ENCODE peak calls at places on chromosomes 3 and 15, in ten cellular contexts. E is A549, D is GM12865, J is fibroblast of the aortic adventitia, U is prostate gland, N is body of pancreas, Z is upper lobe of left lung, F is cardiac muscle cell, O is fibroblast of pulmonary artery, M is esophagus squamous epithelium. A is an unnamed sample.

GRCh38 chr15:75786564-75786925 is 56.7 kb upstream of the UBE2Q2 start:
- DNase-seq in E (no peak), D (no peak), J (no peak), U (no peak), N (no peak), Z (no peak), F (no peak), O (no peak), M (no peak), A (no peak)

GRCh38 chr3:64588381-64588780 is 99.4 kb downstream of the ADAMTS9 start:
- DNase-seq in E (no peak), D (no peak), J (no peak), U (no peak), N (no peak), Z (no peak), F (no peak), O (no peak), M (no peak), A (no peak)

GRCh38 chr3:10228248-10228950 is 19.9 kb upstream of the TATDN2 start:
- DNase-seq in E (no peak), D (peak), J (no peak), U (no peak), N (no peak), Z (peak), F (no peak), O (peak), M (no peak), A (no peak)

GRCh38 chr15:40103124-40103858 is 5.4 kb downstream of the BMF start:
- DNase-seq in E (no peak), D (no peak), J (peak), U (peak), N (peak), Z (peak), F (peak), O (peak), M (no peak), A (peak)

GRCh38 chr3:123286308-123287023 is 84.7 kb downstream of the SEC22A start:
- DNase-seq in E (peak), D (peak), J (peak), U (no peak), N (peak), Z (no peak), F (peak), O (peak), M (no peak), A (peak)

GRCh38 chr3:127395663-127396320 is 107.9 kb upstream of the PRR20G start:
- DNase-seq in E (no peak), D (no peak), J (no peak), U (no peak), N (no peak), Z (no peak), F (no peak), O (no peak), M (no peak), A (no peak)

GRCh38 chr3:48795997-48796732 is 51.5 kb downstream of the PRKAR2A start:
- DNase-seq in E (no peak), D (no peak), J (no peak), U (no peak), N (peak), Z (peak), F (no peak), O (no peak), M (no peak), A (no peak)

GRCh38 chr15:70290708-70291107 is 193.0 kb upstream of the TLE3 start:
- DNase-seq in E (no peak), D (no peak), J (no peak), U (no peak), N (no peak), Z (no peak), F (no peak), O (no peak), M (no peak), A (no peak)

GRCh38 chr15:83205725-83206324 is 1.8 kb downstream of the HDGFL3 start:
- DNase-seq in E (no peak), D (peak), J (peak), U (no peak), N (no peak), Z (no peak), F (no peak), O (peak), M (no peak), A (peak)

GRCh38 chr3:66722675-66723074 is 221.9 kb upstream of the LRIG1 start:
- DNase-seq in E (no peak), D (no peak), J (peak), U (no peak), N (no peak), Z (peak), F (no peak), O (peak), M (no peak), A (no peak)

GRCh38 chr3:101778385-101779046 is 495 bp upstream of the NXPE3 start:
- DNase-seq in E (no peak), D (no peak), J (no peak), U (no peak), N (no peak), Z (no peak), F (no peak), O (no peak), M (no peak), A (no peak)

GRCh38 chr15:75452364-75452967 is 976 bp upstream of the SIN3A start:
- DNase-seq in E (peak), D (peak), J (peak), U (peak), N (peak), Z (peak), F (peak), O (peak), M (peak), A (peak)

GRCh38 chr15:58758141-58758540 is 8.6 kb upstream of the ADAM10 start:
- DNase-seq in E (no peak), D (peak), J (peak), U (no peak), N (no peak), Z (no peak), F (no peak), O (peak), M (no peak), A (no peak)

GRCh38 chr3:113255100-113255853 is 43.9 kb downstream of the BOC start:
- DNase-seq in E (no peak), D (no peak), J (no peak), U (no peak), N (no peak), Z (no peak), F (no peak), O (no peak), M (no peak), A (no peak)

GRCh38 chr3:17583530-17583929 is 158.9 kb downstream of the TBC1D5 start:
- DNase-seq in E (no peak), D (no peak), J (no peak), U (no peak), N (no peak), Z (no peak), F (no peak), O (peak), M (no peak), A (no peak)

GRCh38 chr3:178382388-178383061 is 153.7 kb upstream of the KCNMB2 start:
- DNase-seq in E (no peak), D (no peak), J (peak), U (no peak), N (no peak), Z (no peak), F (no peak), O (peak), M (no peak), A (peak)

GRCh38 chr15:38648116-38648843 is 83.7 kb upstream of the RASGRP1 start:
- DNase-seq in E (no peak), D (no peak), J (no peak), U (peak), N (no peak), Z (no peak), F (no peak), O (peak), M (no peak), A (no peak)

DNA sequence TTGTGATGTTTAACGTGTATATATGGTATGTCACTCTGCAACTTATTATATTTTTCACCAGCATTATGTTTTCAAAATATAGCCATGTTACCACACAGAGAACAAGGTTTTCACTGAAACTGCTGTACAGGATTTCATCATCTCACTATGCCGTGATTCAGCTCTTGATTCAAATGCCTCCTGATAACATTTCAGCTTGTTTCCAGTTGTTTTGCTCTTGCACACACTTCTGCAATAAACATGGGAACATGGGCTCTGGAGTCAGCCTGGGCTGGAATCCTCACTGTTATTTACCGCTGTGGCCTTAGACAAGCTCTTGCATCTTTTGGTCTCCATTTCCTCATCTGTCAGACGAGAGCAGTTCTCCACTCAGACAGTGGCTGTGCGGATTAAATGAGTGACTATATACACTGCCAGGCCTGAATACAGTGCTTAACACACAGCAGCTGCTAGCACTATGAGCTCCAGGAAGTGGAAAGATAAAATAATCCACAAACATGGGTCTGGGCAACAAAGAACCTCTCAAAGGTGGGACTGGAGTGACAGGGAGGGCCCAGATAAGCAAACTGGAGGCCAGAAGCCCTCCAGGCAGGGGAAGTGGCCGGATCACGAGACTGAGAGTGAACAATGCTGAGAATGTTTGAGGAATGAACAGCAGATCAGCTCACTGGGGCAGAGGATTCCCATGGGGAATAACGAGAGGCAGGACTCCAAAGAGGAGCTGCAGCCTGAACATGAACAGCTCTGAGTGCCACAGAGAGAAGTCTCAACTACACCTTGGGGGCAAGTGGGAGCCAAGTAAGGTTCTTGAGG is 17.7 kb downstream of the NTRK3 start:
- DNase-seq in E (no peak), D (no peak), J (peak), U (no peak), N (no peak), Z (no peak), F (peak), O (peak), M (no peak), A (no peak)
- H3K4me3 ChIP-seq in E (no peak), D (no peak), J (no peak), U (no peak), N (no peak), Z (no peak), F (no peak), O (no peak), M (no peak), A (no peak)

GRCh38 chr3:35946857-35947514 is 307.7 kb downstream of the ARPP21 start:
- DNase-seq in E (no peak), D (no peak), J (no peak), U (no peak), N (no peak), Z (no peak), F (no peak), O (no peak), M (no peak), A (peak)

GRCh38 chr3:35950045-35950444 is 310.7 kb downstream of the ARPP21 start:
- DNase-seq in E (no peak), D (no peak), J (no peak), U (no peak), N (no peak), Z (no peak), F (no peak), O (no peak), M (no peak), A (no peak)

GRCh38 chr3:35944915-35945710 is 305.8 kb downstream of the ARPP21 start:
- DNase-seq in E (no peak), D (no peak), J (no peak), U (no peak), N (no peak), Z (no peak), F (no peak), O (peak), M (no peak), A (no peak)

GRCh38 chr3:35946121-35946856 is 307.0 kb downstream of the ARPP21 start:
- DNase-seq in E (no peak), D (peak), J (peak), U (no peak), N (no peak), Z (no peak), F (peak), O (peak), M (no peak), A (no peak)
- TF ChIP-seq CTCF in E (peak), D (peak), J (peak), U (no peak), N (no peak), Z (no peak), F (peak), O (peak), M (no peak), A (no peak)

GRCh38 chr3:184685055-184685454 is 26.8 kb downstream of the MAGEF1 start:
- DNase-seq in E (no peak), D (no peak), J (no peak), U (no peak), N (no peak), Z (no peak), F (no peak), O (no peak), M (no peak), A (no peak)
- H3K4me3 ChIP-seq in E (no peak), D (no peak), J (no peak), U (no peak), N (no peak), Z (no peak), F (no peak), O (no peak), M (no peak), A (no peak)

GRCh38 chr3:182723596-182723995 is 69.7 kb upstream of the ATP11B start:
- DNase-seq in E (no peak), D (no peak), J (no peak), U (no peak), N (no peak), Z (peak), F (no peak), O (no peak), M (no peak), A (no peak)

GRCh38 chr3:182728248-182728647 is 65.1 kb upstream of the ATP11B start:
- DNase-seq in E (no peak), D (no peak), J (no peak), U (no peak), N (no peak), Z (no peak), F (no peak), O (no peak), M (no peak), A (no peak)

GRCh38 chr3:182725372-182726251 is 67.7 kb upstream of the ATP11B start:
- DNase-seq in E (no peak), D (no peak), J (no peak), U (no peak), N (no peak), Z (no peak), F (no peak), O (no peak), M (no peak), A (no peak)

GRCh38 chr3:182726258-182727142 is 66.8 kb upstream of the ATP11B start:
- DNase-seq in E (no peak), D (no peak), J (no peak), U (no peak), N (no peak), Z (no peak), F (no peak), O (no peak), M (no peak), A (no peak)

DNA sequence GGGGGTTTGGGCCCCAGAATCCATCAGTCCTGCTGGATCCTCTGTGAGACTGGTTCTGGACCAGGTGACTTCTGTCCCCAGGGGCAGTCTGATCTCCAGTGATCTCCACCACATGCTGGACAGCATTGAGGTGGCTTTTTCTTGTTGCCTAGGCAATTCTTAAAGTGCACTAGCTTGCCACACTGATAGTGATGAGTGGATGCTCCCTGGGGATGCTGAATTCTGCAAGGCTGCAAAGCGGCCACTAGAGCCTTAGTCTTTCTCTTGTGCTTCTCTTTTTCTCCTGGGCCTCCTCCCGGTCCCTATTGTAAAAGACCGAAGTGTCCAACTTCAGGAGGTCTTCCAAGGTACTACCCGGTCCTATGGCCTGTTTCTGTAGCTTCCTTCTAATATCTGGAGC is 70.4 kb upstream of the ATP11B start:
- DNase-seq in E (no peak), D (no peak), J (no peak), U (no peak), N (no peak), Z (no peak), F (no peak), O (no peak), M (no peak), A (no peak)
- TF ChIP-seq CTCF in E (no peak), D (no peak), J (no peak), U (no peak), N (no peak), Z (no peak), F (no peak), O (no peak), M (no peak), A (no peak)

GRCh38 chr3:13083898-13084297 is 10.7 kb upstream of the IQSEC1 start:
- DNase-seq in E (no peak), D (peak), J (no peak), U (no peak), N (no peak), Z (no peak), F (no peak), O (no peak), M (no peak), A (no peak)
- H3K4me3 ChIP-seq in E (no peak), D (no peak), J (no peak), U (no peak), N (no peak), Z (no peak), F (no peak), O (no peak), M (no peak), A (no peak)

GRCh38 chr15:63982381-63982854 is 63.9 kb downstream of the DAPK2 start:
- DNase-seq in E (no peak), D (peak), J (no peak), U (no peak), N (no peak), Z (no peak), F (no peak), O (no peak), M (no peak), A (no peak)

GRCh38 chr15:63978511-63979226 is 67.6 kb downstream of the DAPK2 start:
- DNase-seq in E (no peak), D (no peak), J (no peak), U (no peak), N (no peak), Z (no peak), F (peak), O (no peak), M (no peak), A (no peak)

GRCh38 chr15:63981596-63982320 is 64.5 kb downstream of the DAPK2 start:
- DNase-seq in E (no peak), D (no peak), J (no peak), U (no peak), N (no peak), Z (no peak), F (no peak), O (no peak), M (no peak), A (no peak)

GRCh38 chr15:63977102-63977501 is 69.2 kb downstream of the DAPK2 start:
- DNase-seq in E (no peak), D (no peak), J (no peak), U (no peak), N (no peak), Z (no peak), F (no peak), O (no peak), M (no peak), A (no peak)

GRCh38 chr15:63979227-63979793 is 67.0 kb downstream of the DAPK2 start:
- DNase-seq in E (no peak), D (no peak), J (no peak), U (no peak), N (no peak), Z (no peak), F (no peak), O (no peak), M (no peak), A (no peak)
- TF ChIP-seq CTCF in E (no peak), D (no peak), J (no peak), U (no peak), N (no peak), Z (no peak), F (no peak), O (no peak), M (no peak), A (no peak)

GRCh38 chr15:72866086-72866646 is 82.6 kb upstream of the ADPGK start:
- DNase-seq in E (no peak), D (no peak), J (no peak), U (no peak), N (no peak), Z (no peak), F (no peak), O (no peak), M (no peak), A (no peak)
- H3K4me3 ChIP-seq in E (no peak), D (no peak), J (no peak), U (no peak), N (no peak), Z (no peak), F (no peak), O (no peak), M (no peak), A (no peak)